ENCODE peak calls at places on chromosomes 4 and X, in five cellular contexts. One of them, this sample, is unnamed.

GRCh38 chr4:122548452-122548851 is 72.4 kb downstream of the IL21 start:
- DNase-seq in PC-9: no peak
- DNase-seq in GM23248: no peak
- DNase-seq in MM.1S: no peak
- DNase-seq in HCT116: no peak
- DNase-seq in this sample: peak; percentile 77

GRCh38 chr4:106056914-106057313 is 161.6 kb downstream of the NPNT start:
- DNase-seq in HCT116: no peak
- DNase-seq in MM.1S: no peak
- DNase-seq in PC-9: no peak
- DNase-seq in GM23248: no peak
- DNase-seq in this sample: no peak

GRCh38 chr4:135508006-135508714 is 1306.6 kb upstream of the PABPC4L start:
- DNase-seq in HCT116: peak; percentile 88
- DNase-seq in PC-9: peak; percentile 1
- DNase-seq in MM.1S: peak; percentile 23
- DNase-seq in GM23248: peak; percentile 2
- DNase-seq in this sample: no peak

GRCh38 chrX:5957506-5957905 is 271.2 kb downstream of the NLGN4X start:
- DNase-seq in GM23248: no peak
- DNase-seq in HCT116: no peak
- DNase-seq in MM.1S: no peak
- DNase-seq in PC-9: no peak
- DNase-seq in this sample: no peak

GRCh38 chr4:71195932-71196331 is 142.9 kb upstream of the SLC4A4 start:
- DNase-seq in MM.1S: no peak
- DNase-seq in HCT116: no peak
- DNase-seq in GM23248: peak; percentile 80
- DNase-seq in PC-9: no peak
- DNase-seq in this sample: no peak

GRCh38 chr4:140673729-140674128 is 82.5 kb downstream of the TBC1D9 start:
- DNase-seq in HCT116: no peak
- DNase-seq in GM23248: no peak
- DNase-seq in PC-9: no peak
- DNase-seq in MM.1S: no peak
- DNase-seq in this sample: no peak

GRCh38 chr4:152352645-152353116 is 183.2 kb downstream of the FBXW7 start:
- DNase-seq in MM.1S: no peak
- DNase-seq in HCT116: peak; percentile 81
- DNase-seq in PC-9: no peak
- DNase-seq in GM23248: peak; percentile 96
- DNase-seq in this sample: peak; percentile 87

GRCh38 chrX:152139589-152139988 is 1.2 kb upstream of the MAGEA10 start:
- DNase-seq in PC-9: no peak
- DNase-seq in MM.1S: no peak
- DNase-seq in HCT116: no peak
- DNase-seq in GM23248: no peak
- DNase-seq in this sample: no peak

GRCh38 chr4:74682567-74683359 is 111.6 kb downstream of the BTC start:
- DNase-seq in PC-9: peak; percentile 74
- DNase-seq in GM23248: peak; percentile 94
- DNase-seq in HCT116: peak; percentile 89
- DNase-seq in MM.1S: no peak
- DNase-seq in this sample: no peak

GRCh38 chrX:65601530-65602281 is 65.7 kb upstream of the MSN start:
- DNase-seq in HCT116: no peak
- DNase-seq in PC-9: no peak
- DNase-seq in MM.1S: peak; percentile 34
- DNase-seq in GM23248: peak; percentile 86
- DNase-seq in this sample: no peak

GRCh38 chrX:134741801-134742200 is 83.5 kb upstream of the PLAC1 start:
- DNase-seq in PC-9: no peak
- DNase-seq in GM23248: no peak
- DNase-seq in MM.1S: no peak
- DNase-seq in HCT116: no peak
- DNase-seq in this sample: peak; percentile 23

GRCh38 chr4:168076989-168077725 is 15.2 kb upstream of the ANXA10 start:
- DNase-seq in MM.1S: peak; percentile 62
- DNase-seq in HCT116: peak; percentile 88
- DNase-seq in GM23248: peak; percentile 69
- DNase-seq in PC-9: peak; percentile 49
- DNase-seq in this sample: peak; percentile 77

GRCh38 chrX:3777416-3777815 is 64.0 kb upstream of the PRKX start:
- DNase-seq in MM.1S: no peak
- DNase-seq in GM23248: no peak
- DNase-seq in HCT116: no peak
- DNase-seq in PC-9: no peak
- DNase-seq in this sample: no peak

GRCh38 chrX:43505759-43506158 is 150.3 kb upstream of the MAOA start:
- DNase-seq in PC-9: no peak
- DNase-seq in HCT116: no peak
- DNase-seq in GM23248: peak; percentile 18
- DNase-seq in MM.1S: no peak
- DNase-seq in this sample: no peak

GRCh38 chr4:116023049-116023448 is 909.6 kb upstream of the NDST4 start:
- DNase-seq in GM23248: no peak
- DNase-seq in HCT116: no peak
- DNase-seq in PC-9: no peak
- DNase-seq in MM.1S: no peak
- DNase-seq in this sample: no peak

GRCh38 chrX:68462653-68463052 is 29.4 kb upstream of the OPHN1 start:
- DNase-seq in MM.1S: peak; percentile 40
- DNase-seq in PC-9: no peak
- DNase-seq in HCT116: peak; percentile 7
- DNase-seq in GM23248: peak; percentile 52
- DNase-seq in this sample: peak; percentile 71

GRCh38 chrX:74551934-74552333 is 62.5 kb downstream of the RLIM start:
- DNase-seq in GM23248: no peak
- DNase-seq in PC-9: no peak
- DNase-seq in MM.1S: no peak
- DNase-seq in HCT116: no peak
- DNase-seq in this sample: no peak

GRCh38 chr4:173505924-173506779 is 23.9 kb downstream of the HAND2 start:
- DNase-seq in GM23248: peak; percentile 77
- DNase-seq in PC-9: peak; percentile 17
- DNase-seq in MM.1S: peak; percentile 78
- DNase-seq in HCT116: peak; percentile 56
- DNase-seq in this sample: peak; percentile 81
- H3K4me3 ChIP-seq in GM23248: no peak overlapping the region
- H3K4me3 ChIP-seq in PC-9: no peak overlapping the region
- H3K4me3 ChIP-seq in MM.1S: peak overlapping the region; percentile 39
- H3K4me3 ChIP-seq in HCT116: no peak overlapping the region
- H3K4me3 ChIP-seq in this sample: no peak overlapping the region

DNA sequence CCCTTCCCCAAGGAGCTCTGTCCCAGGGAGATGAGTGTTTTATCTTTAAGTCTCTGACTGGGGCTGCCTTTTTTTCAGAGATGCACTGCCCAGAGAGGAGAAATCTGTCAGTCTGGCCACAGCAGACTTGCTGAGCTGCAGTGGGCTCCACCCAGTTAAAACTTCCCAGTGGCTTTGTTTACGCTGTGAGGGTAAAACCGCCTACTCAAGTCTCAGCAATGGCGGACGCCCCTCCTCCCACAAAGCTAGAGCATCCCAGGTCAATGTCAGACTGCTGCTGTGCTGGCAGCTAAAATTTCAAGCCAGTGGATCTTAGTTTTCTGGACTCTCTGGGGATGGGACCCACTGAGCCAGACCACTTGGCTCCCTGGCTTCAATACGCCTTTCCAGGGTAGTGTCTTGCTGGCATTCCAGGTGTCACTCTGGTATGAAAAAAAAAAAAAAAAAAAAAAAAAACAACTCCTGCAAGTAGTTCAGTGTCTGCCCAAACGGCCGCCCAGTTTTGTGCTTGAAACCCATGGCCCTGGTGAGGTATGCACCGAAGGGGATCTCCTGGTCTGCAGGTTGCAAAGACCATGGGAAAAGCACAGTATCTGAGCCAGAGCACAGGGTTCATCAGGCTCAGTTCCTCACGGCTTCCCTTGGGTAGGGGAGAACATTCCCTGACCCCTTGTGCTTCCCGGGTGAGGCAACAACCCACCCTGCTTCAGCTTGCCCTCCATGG is 1616.1 kb upstream of the ADGRL3 start:
- DNase-seq in HCT116: no peak
- DNase-seq in GM23248: no peak
- DNase-seq in MM.1S: no peak
- DNase-seq in PC-9: no peak
- DNase-seq in this sample: no peak
- H3K9me2 ChIP-seq in HCT116: no peaks in the 10 kb centered on the region
- H3K9me2 ChIP-seq in GM23248: no peaks in the 10 kb centered on the region
- H3K9me2 ChIP-seq in MM.1S: no peaks in the 10 kb centered on the region
- H3K9me2 ChIP-seq in PC-9: no peaks in the 10 kb centered on the region
- H3K9me2 ChIP-seq in this sample: no peaks in the 10 kb centered on the region

DNA sequence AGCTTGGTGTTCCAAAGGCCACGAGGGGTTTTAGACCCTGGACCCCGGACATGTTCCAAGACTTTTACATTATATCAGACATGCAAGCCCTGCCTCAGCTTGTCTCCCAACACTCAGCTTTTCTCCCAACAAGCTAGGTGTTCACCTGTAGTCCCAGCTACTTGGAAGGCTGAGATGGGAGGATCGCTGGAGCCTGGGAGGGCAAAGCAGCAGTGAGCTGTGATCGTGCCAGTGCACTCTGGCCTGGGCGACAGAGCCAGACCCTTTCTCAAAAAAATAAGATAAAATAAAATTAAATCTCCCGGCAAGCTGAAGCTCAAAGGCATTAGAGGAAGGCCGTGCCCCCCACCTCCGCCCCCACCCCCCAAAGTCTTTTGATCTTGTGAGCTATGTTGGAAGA is 13.7 kb downstream of the CTAG1A start:
- DNase-seq in HCT116: no peak
- DNase-seq in PC-9: no peak
- DNase-seq in GM23248: no peak
- DNase-seq in MM.1S: no peak
- DNase-seq in this sample: peak; percentile 20
- H4K20me1 ChIP-seq in HCT116: no peaks in the 10 kb centered on the region
- H4K20me1 ChIP-seq in PC-9: no peaks in the 10 kb centered on the region
- H4K20me1 ChIP-seq in GM23248: no peaks in the 10 kb centered on the region
- H4K20me1 ChIP-seq in MM.1S: no peaks in the 10 kb centered on the region
- H4K20me1 ChIP-seq in this sample: no peaks in the 10 kb centered on the region

GRCh38 chr4:129455462-129455861 is 359.5 kb downstream of the C4orf33 start:
- DNase-seq in HCT116: no peak
- DNase-seq in GM23248: no peak
- DNase-seq in MM.1S: no peak
- DNase-seq in PC-9: no peak
- DNase-seq in this sample: no peak

DNA sequence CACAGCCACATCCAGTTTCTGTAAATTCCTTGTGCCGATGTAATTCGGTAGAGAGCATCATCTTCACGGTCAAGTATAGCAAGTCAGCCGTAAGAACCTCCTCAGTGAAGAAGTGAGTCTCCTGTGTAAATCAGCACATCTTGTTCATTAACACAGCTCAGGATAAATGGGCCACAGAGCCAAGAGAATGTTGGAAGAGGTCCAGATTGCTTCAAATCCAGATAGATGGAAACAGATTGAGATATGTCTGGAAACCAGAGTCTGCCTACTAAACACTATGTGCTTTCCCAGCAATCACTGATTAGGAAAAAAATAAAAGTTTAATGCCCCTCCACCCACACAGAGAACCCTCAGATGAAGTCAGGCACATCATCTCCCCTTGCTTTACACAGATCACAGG is 357.6 kb downstream of the C4orf33 start:
- DNase-seq in HCT116: no peak
- DNase-seq in PC-9: no peak
- DNase-seq in GM23248: no peak
- DNase-seq in MM.1S: no peak
- DNase-seq in this sample: no peak
- H3K4me3 ChIP-seq in HCT116: no peak overlapping the region
- H3K4me3 ChIP-seq in PC-9: no peak overlapping the region
- H3K4me3 ChIP-seq in GM23248: no peak overlapping the region
- H3K4me3 ChIP-seq in MM.1S: no peak overlapping the region
- H3K4me3 ChIP-seq in this sample: no peak overlapping the region

DNA sequence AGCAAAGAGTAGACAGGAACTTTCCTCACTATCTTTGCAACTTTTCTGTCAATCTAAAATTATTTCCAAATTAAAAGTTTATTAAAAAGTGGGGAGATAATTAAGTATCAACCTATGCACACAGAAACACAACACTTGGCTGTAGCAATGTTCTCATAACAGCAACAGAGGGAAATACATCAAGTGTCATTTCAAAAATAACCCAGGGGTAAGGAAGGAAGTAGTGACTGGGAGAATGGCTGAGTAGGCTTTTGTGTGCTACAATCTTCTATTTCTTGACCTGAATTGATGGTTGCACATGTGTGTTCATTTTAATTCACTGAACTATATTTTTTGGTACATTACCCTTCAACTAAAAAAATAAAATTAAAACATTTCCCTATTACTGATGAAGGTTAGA is 67.5 kb downstream of the ABCG2 start:
- DNase-seq in HCT116: no peak
- DNase-seq in MM.1S: peak; percentile 48
- DNase-seq in PC-9: no peak
- DNase-seq in GM23248: no peak
- DNase-seq in this sample: no peak
- H3K9me2 ChIP-seq in HCT116: no peaks in the 10 kb centered on the region
- H3K9me2 ChIP-seq in MM.1S: no peaks in the 10 kb centered on the region
- H3K9me2 ChIP-seq in PC-9: no peaks in the 10 kb centered on the region
- H3K9me2 ChIP-seq in GM23248: no peaks in the 10 kb centered on the region
- H3K9me2 ChIP-seq in this sample: no peaks in the 10 kb centered on the region

DNA sequence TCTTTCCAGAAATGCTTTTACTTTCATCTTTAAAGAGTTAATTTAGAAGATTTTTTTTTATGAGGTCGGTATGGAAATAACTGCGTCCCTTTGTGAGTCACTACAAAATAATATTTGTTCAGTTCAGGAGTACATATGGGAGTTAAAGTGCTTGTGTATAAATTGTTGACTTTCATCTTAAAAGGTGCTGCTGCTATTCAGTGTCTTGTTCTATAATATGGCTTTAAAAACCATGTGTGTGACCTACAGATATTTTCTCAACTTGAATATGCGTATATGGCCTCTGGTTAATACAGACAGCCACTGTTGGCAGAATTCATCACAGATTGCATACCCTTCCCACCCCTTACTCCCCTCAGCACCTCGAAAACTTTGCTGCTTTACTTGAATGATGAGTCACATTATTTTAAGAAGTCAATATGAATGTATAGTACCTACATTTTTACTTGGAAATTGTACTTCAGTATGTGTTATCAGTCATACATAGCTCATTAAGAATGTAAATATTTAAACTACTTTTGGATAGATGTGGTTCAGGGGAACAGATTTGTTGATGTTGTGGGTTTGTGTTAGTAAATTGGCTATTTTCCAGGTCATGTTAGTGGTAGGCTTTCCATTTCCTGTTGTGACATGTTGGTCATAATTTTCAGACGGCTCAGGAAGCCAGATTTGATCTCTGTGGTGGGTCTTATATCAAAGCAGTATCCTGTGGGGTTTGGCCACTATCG is 1.5 kb downstream of the CLCN3 start:
- DNase-seq in HCT116: no peak
- DNase-seq in GM23248: peak; percentile 59
- DNase-seq in MM.1S: peak; percentile 40
- DNase-seq in PC-9: no peak
- DNase-seq in this sample: peak; percentile 53
- H4K20me1 ChIP-seq in HCT116: no peaks in the 10 kb centered on the region
- H4K20me1 ChIP-seq in GM23248: no peaks in the 10 kb centered on the region
- H4K20me1 ChIP-seq in MM.1S: no peaks in the 10 kb centered on the region
- H4K20me1 ChIP-seq in PC-9: no peaks in the 10 kb centered on the region
- H4K20me1 ChIP-seq in this sample: no peaks in the 10 kb centered on the region

GRCh38 chr4:2846172-2846571 is 2.5 kb downstream of the ADD1 start:
- DNase-seq in HCT116: no peak
- DNase-seq in MM.1S: no peak
- DNase-seq in PC-9: no peak
- DNase-seq in GM23248: no peak
- DNase-seq in this sample: no peak
- H3K4me3 ChIP-seq in HCT116: no peak overlapping the region
- H3K4me3 ChIP-seq in MM.1S: peak overlapping the region; percentile 87
- H3K4me3 ChIP-seq in PC-9: no peak overlapping the region
- H3K4me3 ChIP-seq in GM23248: peak overlapping the region; percentile 87
- H3K4me3 ChIP-seq in this sample: no peak overlapping the region

GRCh38 chrX:12452268-12452667 is 314.0 kb downstream of the FRMPD4 start:
- DNase-seq in GM23248: no peak
- DNase-seq in MM.1S: no peak
- DNase-seq in HCT116: no peak
- DNase-seq in PC-9: no peak
- DNase-seq in this sample: no peak
- H3K9me2 ChIP-seq in GM23248: no peaks in the 10 kb centered on the region
- H3K9me2 ChIP-seq in MM.1S: no peaks in the 10 kb centered on the region
- H3K9me2 ChIP-seq in HCT116: no peaks in the 10 kb centered on the region
- H3K9me2 ChIP-seq in PC-9: no peaks in the 10 kb centered on the region
- H3K9me2 ChIP-seq in this sample: no peaks in the 10 kb centered on the region

This sample was measured in Karpas-422.